ENCODE peak calls at places on chromosome 7, in five cellular contexts. A is lower lobe of right lung, G is stomach, E is cardiac muscle cell, U is K562. T is an unnamed sample. For H3K4me1, the result is how much of the 10 kb centered on the place peaks cover.

GRCh38 chr7:36969376-36969775 is 245.1 kb upstream of the AOAH start:
- DNase-seq in A (no peak), E (no peak), U (no peak), G (no peak), T (peak)

GRCh38 chr7:83970081-83970480 is 224.5 kb downstream of the SEMA3A start:
- DNase-seq in E (no peak), A (no peak), G (no peak), U (no peak), T (no peak)

GRCh38 chr7:38801786-38802185 is 107.2 kb downstream of the VPS41 start:
- DNase-seq in A (no peak), U (no peak), G (no peak), E (no peak), T (no peak)

GRCh38 chr7:15352807-15353206 is 209.0 kb downstream of the AGMO start:
- DNase-seq in G (no peak), E (no peak), U (no peak), A (no peak), T (no peak)

GRCh38 chr7:152733286-152733934 is 26.1 kb upstream of the ACTR3B start:
- DNase-seq in A (no peak), G (no peak), U (no peak), E (no peak), T (no peak)

GRCh38 chr7:12549106-12549505 is 21.4 kb upstream of the SCIN start:
- DNase-seq in A (no peak), G (no peak), U (no peak), E (no peak), T (no peak)

GRCh38 chr7:132548489-132549078 is 27.7 kb downstream of the PLXNA4 start:
- DNase-seq in A (no peak), E (no peak), U (no peak), G (no peak), T (no peak)

GRCh38 chr7:50533849-50534248 is 31.4 kb downstream of the DDC start:
- DNase-seq in U (no peak), E (no peak), G (no peak), A (no peak), T (no peak)

GRCh38 chr7:101172854-101173751 is 7.0 kb downstream of the NAT16 start:
- DNase-seq in A (peak), G (peak), U (peak), E (no peak), T (no peak)

GRCh38 chr7:35792472-35793224 is 8.2 kb upstream of the SEPTIN7 start:
- DNase-seq in E (no peak), A (no peak), U (no peak), G (no peak), T (no peak)

GRCh38 chr7:158512869-158513268 is 74.8 kb downstream of the PTPRN2 start:
- DNase-seq in U (no peak), E (no peak), A (no peak), G (no peak), T (no peak)

GRCh38 chr7:14457567-14458453 is 444.7 kb downstream of the DGKB start:
- DNase-seq in E (peak), G (peak), A (peak), U (peak), T (peak)

GRCh38 chr7:108002726-108003590 is at the start of gene LAMB1:
- DNase-seq in A (peak), U (peak), G (peak), E (peak), T (no peak)

GRCh38 chr7:92742186-92742585 is 94.2 kb downstream of the CDK6 start:
- DNase-seq in U (no peak), E (no peak), G (no peak), A (no peak), T (no peak)

GRCh38 chr7:90211391-90212148 is at the start of gene STEAP2:
- DNase-seq in E (peak), G (peak), A (peak), U (no peak), T (no peak)

GRCh38 chr7:90216080-90216674 is 4.6 kb downstream of the STEAP2 start:
- DNase-seq in U (no peak), G (no peak), E (no peak), A (no peak), T (no peak)

GRCh38 chr7:90212149-90212495 is 582 bp downstream of the STEAP2 start:
- DNase-seq in E (no peak), G (no peak), U (no peak), A (no peak), T (no peak)

GRCh38 chr7:90210925-90211324 is 615 bp upstream of the STEAP2 start:
- DNase-seq in A (no peak), U (no peak), E (peak), G (no peak), T (no peak)

DNA sequence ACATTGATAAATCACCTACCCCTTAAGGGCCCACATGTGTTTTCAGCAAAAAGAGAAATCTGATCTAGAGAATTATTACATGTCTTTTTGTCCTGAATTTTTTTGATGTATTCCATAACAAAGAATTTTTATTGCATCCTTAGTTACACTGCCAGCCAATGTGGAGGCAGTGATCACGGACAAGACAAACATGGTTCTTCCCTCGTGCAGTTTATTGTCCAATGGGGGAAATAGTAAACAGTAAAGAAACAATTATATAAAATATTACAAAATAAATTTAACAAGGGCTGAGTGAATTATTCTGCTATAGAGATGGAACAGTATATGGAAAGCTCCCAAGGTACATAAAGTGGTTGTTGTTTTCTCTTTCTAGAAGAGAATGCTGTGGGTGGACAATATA is 2.0 kb downstream of the STEAP2 start:
- DNase-seq in G (no peak), U (no peak), E (no peak), A (no peak), T (no peak)
- H3K4me1 ChIP-seq in G (under half), U (under half), E (under half), A (under half), T (under half)

DNA sequence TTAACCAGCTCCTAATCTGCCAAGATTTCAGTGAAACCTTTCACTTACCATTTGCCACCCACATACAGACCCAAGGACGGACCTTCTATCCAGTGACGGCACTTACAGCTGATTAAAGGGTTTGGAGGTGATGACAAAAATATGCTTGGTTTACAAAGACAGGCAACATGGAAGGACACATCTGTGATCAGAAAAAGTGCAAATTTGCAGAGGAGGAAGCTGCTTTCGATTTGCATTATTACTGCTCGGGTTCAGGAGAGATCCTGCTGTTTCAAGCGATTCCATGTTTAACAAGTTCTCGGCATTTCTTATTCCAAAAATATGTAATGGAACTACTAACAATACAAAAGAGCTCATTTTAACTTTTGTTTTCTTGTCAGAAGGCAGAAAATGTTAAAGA is 109.0 kb downstream of the JAZF1 start:
- DNase-seq in A (no peak), U (no peak), E (no peak), G (no peak), T (no peak)
- H3K4me3 ChIP-seq in A (no peak), U (no peak), E (no peak), G (no peak), T (no peak)

DNA sequence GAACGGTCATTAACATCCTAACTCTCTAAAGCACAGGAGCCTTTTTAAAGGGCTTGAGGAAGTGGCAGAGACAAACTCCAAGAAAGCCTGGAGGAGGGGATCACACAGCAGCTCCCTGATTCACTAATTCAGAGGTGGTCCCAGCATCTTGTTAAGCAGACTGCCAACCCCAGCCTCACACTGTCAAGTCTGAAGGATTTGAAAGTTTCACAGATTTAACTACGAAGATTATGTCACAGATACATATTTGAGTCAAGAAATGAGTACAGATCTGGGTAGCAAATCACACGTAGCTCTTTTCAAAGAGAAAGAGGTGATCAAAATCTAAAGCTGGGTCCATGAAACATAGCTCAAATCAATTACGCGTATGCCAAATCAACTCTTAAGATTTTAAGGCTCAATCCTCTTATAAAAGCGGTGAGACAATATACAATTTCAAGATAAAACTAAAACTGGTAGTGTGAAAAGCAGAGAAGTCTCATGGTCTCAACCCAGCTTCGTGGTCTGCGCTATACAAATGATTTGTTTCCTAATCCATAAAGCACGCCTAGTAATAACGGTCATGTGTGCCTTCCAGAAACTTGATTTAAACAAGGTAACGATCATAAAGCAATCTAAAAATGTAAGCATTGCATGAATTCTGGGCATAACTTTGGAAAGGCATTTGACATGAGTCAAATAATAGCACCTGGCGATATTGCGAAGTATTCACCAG is 229.9 kb upstream of the MKLN1 start:
- DNase-seq in E (no peak), G (no peak), A (no peak), U (no peak), T (peak)
- H3K4me1 ChIP-seq in E (under half), G (under half), A (half or more), U (under half), T (half or more)

DNA sequence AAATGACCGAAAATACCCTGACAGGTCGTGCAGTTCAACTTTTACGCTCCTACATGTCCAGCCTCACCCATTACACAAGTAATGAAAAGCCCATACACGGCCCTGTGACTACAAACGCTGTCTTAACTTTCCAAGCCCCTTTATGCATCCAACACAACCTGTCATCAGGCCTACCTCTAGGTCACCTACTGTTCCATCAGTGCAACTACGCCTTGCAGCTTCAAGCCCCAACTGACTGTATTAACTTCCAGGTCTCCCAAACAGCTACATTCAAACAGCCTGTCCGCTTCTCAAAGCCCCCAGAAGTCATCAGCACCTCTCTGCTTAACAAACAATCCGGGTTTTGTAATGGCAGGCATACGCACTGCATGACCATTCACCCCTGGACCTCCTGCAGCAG is 19.2 kb downstream of the ZNF107 start:
- DNase-seq in E (no peak), U (no peak), A (no peak), G (no peak), T (no peak)
- H3K4me3 ChIP-seq in E (no peak), U (no peak), A (no peak), G (no peak), T (no peak)

GRCh38 chr7:69690329-69690728 is 92.1 kb downstream of the AUTS2 start:
- DNase-seq in A (no peak), G (no peak), U (no peak), E (no peak), T (no peak)

GRCh38 chr7:69691327-69691726 is 93.1 kb downstream of the AUTS2 start:
- DNase-seq in E (no peak), U (no peak), A (no peak), G (no peak), T (no peak)

GRCh38 chr7:69687739-69688431 is 89.6 kb downstream of the AUTS2 start:
- DNase-seq in A (no peak), U (no peak), G (no peak), E (no peak), T (no peak)

GRCh38 chr7:69693042-69693441 is 94.8 kb downstream of the AUTS2 start:
- DNase-seq in U (no peak), E (no peak), G (no peak), A (no peak), T (no peak)

GRCh38 chr7:69691734-69692133 is 93.5 kb downstream of the AUTS2 start:
- DNase-seq in E (no peak), U (no peak), A (no peak), G (no peak), T (no peak)
- H3K4me1 ChIP-seq in E (under half), U (under half), A (under half), G (under half), T (under half)

GRCh38 chr7:156616269-156617202 is 24.0 kb upstream of the RNF32 start:
- DNase-seq in A (no peak), U (no peak), G (no peak), E (peak), T (no peak)
- H3K4me3 ChIP-seq in A (peak), U (no peak), G (peak), E (peak), T (no peak)

DNA sequence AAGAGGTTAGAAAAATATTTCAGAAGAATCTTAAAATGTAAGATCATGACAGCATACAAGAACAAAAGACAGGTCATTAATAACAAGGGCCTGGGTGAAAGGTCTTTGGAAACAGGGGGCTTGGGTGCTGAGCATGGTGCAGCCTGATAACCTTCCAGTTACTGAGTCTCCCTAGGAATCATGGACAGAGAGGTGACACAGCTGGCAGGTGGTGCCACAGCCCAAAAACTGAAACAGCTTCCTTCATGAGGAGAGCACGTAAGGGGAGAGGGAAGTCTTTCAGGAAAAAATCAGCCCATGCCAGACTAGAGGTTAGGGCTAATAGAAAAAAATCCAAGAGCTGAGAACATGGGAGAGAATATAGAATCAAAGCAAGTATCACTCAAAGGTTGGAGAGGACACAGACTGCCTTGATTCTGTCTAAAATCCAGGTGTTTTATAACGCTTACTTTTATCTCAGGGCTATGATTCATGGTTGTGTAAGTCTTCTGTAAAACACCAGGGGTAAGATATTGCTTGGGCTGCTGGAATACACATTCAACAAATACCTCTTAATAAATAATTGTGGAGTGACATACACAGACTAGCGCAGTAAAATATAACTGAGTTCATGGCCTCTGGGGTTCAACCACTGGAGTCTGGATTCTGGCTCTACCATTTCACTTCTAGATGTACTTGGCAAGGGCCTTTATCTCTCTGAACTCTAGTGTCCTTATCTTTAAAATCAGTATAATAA is 88.1 kb downstream of the SEMA3C start:
- DNase-seq in A (no peak), G (no peak), U (no peak), E (no peak), T (no peak)
- H3K4me1 ChIP-seq in A (under half), G (under half), U (under half), E (under half), T (under half)

GRCh38 chr7:154928136-154929005 is 74.6 kb downstream of the PAXIP1 start:
- DNase-seq in A (no peak), E (no peak), U (peak), G (peak), T (peak)
- H3K4me3 ChIP-seq in A (peak), E (no peak), U (peak), G (peak), T (peak)

GRCh38 chr7:137969828-137970227 is 32.1 kb downstream of the CREB3L2 start:
- DNase-seq in U (no peak), G (no peak), A (no peak), E (no peak), T (no peak)
- H3K4me1 ChIP-seq in U (under half), G (under half), A (under half), E (under half), T (under half)

DNA sequence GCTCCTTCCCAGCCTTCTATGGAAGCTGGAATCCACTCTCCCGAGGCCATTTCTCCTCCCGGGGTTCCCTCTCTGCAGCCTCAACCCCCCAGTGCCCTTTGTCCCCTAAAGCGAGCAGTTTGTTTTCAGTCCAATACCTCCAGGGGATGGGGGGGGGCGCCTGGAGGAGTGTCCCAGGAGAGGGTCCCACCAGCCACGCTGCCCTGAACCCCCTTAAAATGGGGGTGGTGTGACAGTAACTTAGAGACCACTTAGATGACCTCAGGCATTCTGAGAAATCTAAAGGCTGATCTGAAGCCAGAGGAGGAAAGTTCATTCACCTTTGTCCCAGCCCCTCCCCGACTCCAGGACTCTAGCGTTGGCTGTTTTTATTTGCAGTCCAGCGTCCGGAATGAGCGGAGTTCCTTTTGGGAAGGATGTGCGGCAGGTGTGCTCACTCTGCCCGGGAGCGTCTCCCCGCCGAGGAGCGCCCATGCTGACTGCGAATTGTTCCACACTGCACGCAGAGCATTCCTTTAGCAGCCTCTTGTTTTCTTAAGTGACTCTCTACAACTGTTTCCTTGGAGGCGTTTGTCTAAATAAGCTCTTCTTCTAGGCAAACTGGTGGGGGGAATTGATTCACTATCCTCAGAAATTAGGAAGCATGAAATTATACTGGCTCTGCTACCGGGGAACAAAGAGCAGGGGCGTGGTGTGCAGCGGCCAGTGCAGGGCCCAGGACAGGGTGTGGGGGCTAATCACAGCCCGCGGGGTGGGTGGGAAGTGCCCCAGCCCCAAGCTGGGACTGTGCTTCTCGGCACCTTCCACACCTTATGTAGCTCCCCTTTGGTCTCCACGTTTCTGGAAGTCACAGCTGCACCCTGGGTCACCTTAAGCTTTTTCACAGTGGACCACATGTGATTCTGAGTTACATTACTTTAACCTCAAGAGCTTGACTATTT is 46.3 kb downstream of the SYPL1 start:
- DNase-seq in G (peak), A (no peak), U (no peak), E (no peak), T (no peak)
- H3K4me3 ChIP-seq in G (peak), A (peak), U (no peak), E (no peak), T (no peak)

T was measured in CD4-positive, alpha-beta memory T cell.